ENCODE peak calls at places on chromosomes 6 and 20, in ten cellular contexts. N, B, X, T, H, M, D, R, Z and I are unnamed samples.

GRCh38 chr6:113489946-113490345 is 367.2 kb upstream of the MARCKS start:
- DNase-seq in B (no peak), R (no peak), D (no peak), H (no peak), Z (no peak), M (no peak), T (no peak), X (no peak), N (no peak), I (no peak)

GRCh38 chr6:89657445-89658158 is 19.1 kb upstream of the LYRM2 start:
- DNase-seq in T (no peak), X (no peak), Z (no peak), R (no peak), B (no peak), N (no peak), M (no peak), D (no peak), H (no peak), I (no peak)

GRCh38 chr6:139981810-139982550 is 607.5 kb upstream of the CITED2 start:
- DNase-seq in D (no peak), H (no peak), Z (peak; percentile 71), R (peak; percentile 20), T (no peak), B (no peak), X (no peak), N (no peak), M (no peak), I (no peak)

GRCh38 chr6:170144952-170145587 is 145.8 kb downstream of the DLL1 start:
- DNase-seq in R (no peak), D (no peak), X (no peak), T (no peak), M (no peak), B (no peak), Z (no peak), N (no peak), H (no peak), I (no peak)

GRCh38 chr6:53795254-53795701 is 473 bp downstream of the LRRC1 start:
- DNase-seq in T (no peak), B (no peak), M (no peak), R (peak; percentile 39), D (no peak), Z (no peak), N (peak; percentile 34), X (no peak), H (no peak), I (no peak)

GRCh38 chr6:87879144-87879861 is 168.3 kb upstream of the SPACA1 start:
- DNase-seq in R (peak; percentile 19), X (no peak), D (no peak), H (no peak), Z (no peak), N (no peak), T (no peak), B (no peak), M (no peak), I (no peak)

GRCh38 chr6:87806635-87807034 is 104.6 kb upstream of the AKIRIN2 start:
- DNase-seq in T (no peak), X (no peak), R (no peak), Z (no peak), N (no peak), H (no peak), D (peak; percentile 74), M (no peak), B (no peak), I (no peak)

GRCh38 chr6:2037230-2037926 is 208.0 kb downstream of the GMDS start:
- DNase-seq in T (no peak), N (no peak), X (no peak), B (no peak), R (no peak), Z (peak; percentile 1), H (no peak), M (no peak), D (no peak), I (no peak)

GRCh38 chr6:33320315-33321181 is 3.0 kb upstream of the ZBTB22 start:
- DNase-seq in X (no peak), R (peak; percentile 33), N (peak; percentile 59), D (no peak), M (peak; percentile 51), Z (no peak), B (peak; percentile 64), T (no peak), H (peak; percentile 92), I (peak; percentile 77)

GRCh38 chr6:13406781-13407180 is 78.4 kb upstream of the TBC1D7 start:
- DNase-seq in M (no peak), B (no peak), Z (peak; percentile 52), R (no peak), D (peak; percentile 78), X (no peak), H (no peak), N (no peak), T (no peak), I (no peak)

GRCh38 chr20:19699132-19699971 is 58.7 kb upstream of the RIN2 start:
- DNase-seq in D (no peak), H (no peak), T (no peak), R (no peak), M (no peak), X (no peak), N (no peak), B (no peak), Z (peak; percentile 38), I (no peak)

GRCh38 chr20:50192364-50193168 is 1.9 kb downstream of the CEBPB start:
- DNase-seq in N (peak; percentile 78), H (peak; percentile 87), R (peak; percentile 85), D (peak; percentile 92), B (peak; percentile 90), Z (peak; percentile 92), M (peak; percentile 73), X (peak; percentile 93), T (peak; percentile 85), I (peak; percentile 84)

DNA sequence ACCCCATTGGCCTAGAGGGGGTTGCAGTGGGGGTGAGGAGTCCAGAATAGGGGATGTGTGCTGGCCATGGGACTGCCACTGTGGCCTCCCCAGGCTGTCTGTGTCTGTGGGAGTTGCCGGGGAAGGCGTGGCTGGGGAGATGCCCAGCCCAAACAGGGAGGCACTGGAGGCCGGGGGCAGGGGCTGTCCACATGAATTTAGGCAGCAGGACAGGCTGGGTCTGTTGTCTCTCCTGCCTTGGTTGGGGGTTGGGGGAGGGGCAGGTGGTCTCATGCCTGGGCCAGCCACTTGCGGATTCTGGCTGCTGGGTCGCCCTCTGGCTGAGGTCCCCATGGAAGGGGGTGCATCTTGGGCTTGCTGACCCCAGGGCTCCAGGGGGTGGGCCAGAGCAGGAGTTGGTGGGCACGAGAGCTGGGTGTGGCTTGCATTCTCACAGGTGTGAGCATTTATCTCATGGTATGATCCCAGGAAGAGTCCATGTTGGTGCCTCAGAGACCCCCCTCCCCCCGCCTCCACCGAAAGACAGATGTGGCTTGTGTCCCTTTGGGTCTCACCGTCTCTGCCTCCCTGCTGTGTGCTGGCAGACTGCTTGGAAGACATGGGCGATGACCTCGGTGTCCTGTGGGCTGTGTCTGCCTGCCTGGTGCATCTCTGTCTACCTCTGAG is 4.0 kb downstream of the SOX18 start:
- DNase-seq in Z (no peak), X (peak; percentile 33), T (no peak), H (no peak), M (no peak), B (no peak), D (no peak), R (no peak), N (no peak), I (peak; percentile 67)
- TF ChIP-seq POLR2A in Z (no peak), X (no peak), T (no peak), H (no peak), M (no peak), B (no peak), D (no peak), R (no peak), N (no peak), I (peak; percentile 9)

GRCh38 chr6:158762787-158763439 is 56.3 kb downstream of the EZR start:
- DNase-seq in R (no peak), D (no peak), X (no peak), N (no peak), T (no peak), B (no peak), H (peak; percentile 72), Z (no peak), M (peak; percentile 33), I (no peak)
- TF ChIP-seq POLR2A in R (peak; percentile 19), D (no peak), X (no peak), N (no peak), T (no peak), B (no peak), H (no peak), Z (no peak), M (no peak), I (no peak)

DNA sequence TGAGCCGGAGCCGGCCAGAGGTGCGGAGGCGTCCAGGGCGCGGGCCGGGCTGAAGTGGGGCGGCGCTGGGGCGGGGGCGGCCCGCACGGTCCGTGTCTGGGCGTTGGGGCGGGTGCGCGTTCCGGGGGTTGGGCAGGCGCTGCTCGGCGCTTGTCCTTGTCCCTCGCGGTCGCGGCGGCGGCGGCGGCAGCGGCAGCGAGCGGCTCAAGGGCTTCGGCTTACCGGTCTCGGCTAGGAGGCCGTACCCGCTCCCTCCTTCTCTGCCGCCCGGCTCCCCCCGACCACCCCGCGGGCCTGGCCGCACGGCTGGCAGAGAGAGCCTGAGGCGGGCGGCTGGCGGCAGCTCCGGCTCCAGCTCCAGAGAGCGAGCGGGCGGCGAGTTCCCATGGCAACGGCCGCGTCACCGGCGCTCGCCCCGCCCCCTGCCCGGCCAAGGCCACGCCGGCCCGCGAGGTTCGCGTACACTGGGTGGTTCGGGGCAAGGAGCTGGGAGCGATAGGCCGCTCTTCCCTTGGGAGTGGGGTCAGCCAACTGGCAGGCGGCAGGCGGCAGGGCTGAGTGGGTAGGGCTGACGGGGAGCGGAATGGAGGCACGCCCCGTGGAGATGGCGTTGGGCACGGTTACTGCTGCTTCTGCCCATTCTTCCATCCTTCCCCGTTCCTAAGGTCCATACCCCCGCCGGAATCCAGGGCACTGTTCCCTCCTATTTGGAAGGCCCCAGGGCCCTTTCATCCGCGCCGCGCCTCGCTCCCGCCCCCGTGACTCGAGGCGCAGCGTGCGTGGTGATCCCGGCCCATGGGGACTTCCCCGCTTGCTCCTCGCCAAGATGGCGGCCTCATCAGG is at the start of gene LRRC73:
- DNase-seq in H (peak; percentile 95), D (peak; percentile 64), R (peak; percentile 89), B (peak; percentile 91), X (peak; percentile 99), T (peak; percentile 71), Z (peak; percentile 73), M (peak; percentile 76), N (peak; percentile 91), I (peak; percentile 93)
- TF ChIP-seq POLR2A in H (peak; percentile 47), D (no peak), R (peak; percentile 60), B (peak; percentile 54), X (no peak), T (no peak), Z (peak; percentile 27), M (peak; percentile 46), N (no peak), I (no peak)

DNA sequence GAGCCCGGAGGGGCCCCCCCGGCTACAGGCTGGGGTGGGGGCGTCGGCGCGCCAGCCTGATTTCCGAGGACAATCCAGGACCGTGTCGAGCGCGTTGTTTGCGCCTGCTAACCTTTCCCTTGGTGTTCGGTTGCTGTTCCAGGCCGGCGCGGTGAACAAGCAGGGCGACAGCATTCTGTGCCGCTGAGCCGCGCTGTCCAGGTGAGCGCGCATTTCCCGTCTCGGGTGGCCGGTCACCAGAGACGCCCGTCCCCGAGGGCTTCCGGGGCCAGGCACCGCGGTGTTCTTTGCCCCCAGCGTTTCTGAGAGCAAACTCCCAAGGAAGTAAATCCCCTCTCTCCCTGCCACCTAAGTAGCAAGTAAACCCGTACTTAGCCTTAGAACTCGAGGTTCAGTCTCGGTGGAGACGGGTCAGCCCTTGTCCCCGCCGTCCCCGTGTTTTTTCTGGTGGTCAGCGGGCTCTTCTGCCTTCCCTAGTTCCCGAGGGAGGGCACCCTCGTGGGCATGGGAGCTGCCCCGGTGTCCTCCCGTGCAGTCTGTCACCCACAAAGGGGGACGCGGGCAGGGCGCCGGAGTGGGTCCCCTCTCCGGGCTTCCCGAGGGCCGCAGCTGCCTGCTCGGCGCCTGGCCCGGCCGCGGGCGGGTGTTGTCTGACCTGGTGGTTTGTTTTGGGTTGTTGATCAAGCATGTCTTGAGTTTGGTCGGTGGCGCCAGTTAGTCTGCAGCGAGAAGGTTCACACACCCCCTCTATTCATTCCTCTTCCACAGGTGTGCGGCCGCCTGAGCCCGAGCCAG is 1.5 kb downstream of the ID4 start:
- DNase-seq in D (peak; percentile 95), H (no peak), B (peak; percentile 70), R (peak; percentile 32), T (peak; percentile 37), X (peak; percentile 91), M (no peak), Z (peak; percentile 27), N (peak; percentile 74), I (peak; percentile 34)
- TF ChIP-seq POLR2A in D (no peak), H (no peak), B (peak; percentile 83), R (peak; percentile 21), T (no peak), X (peak; percentile 32), M (no peak), Z (no peak), N (no peak), I (no peak)